ENCODE peak calls at places on chromosomes 12 and 14, in four cellular contexts. U, D, E and Y are unnamed samples.

GRCh38 chr14:70780396-70781075 is 28.8 kb downstream of the MAP3K9 start:
- DNase-seq in U (peak; percentile 59), D (no peak), E (no peak), Y (no peak)

GRCh38 chr12:57726884-57727757 is 11.4 kb downstream of the AGAP2 start:
- DNase-seq in U (no peak), D (peak; percentile 52), E (no peak), Y (no peak)

GRCh38 chr14:105436891-105437722 is 17.5 kb downstream of the MTA1 start:
- DNase-seq in U (peak; percentile 72), D (no peak), E (no peak), Y (no peak)

GRCh38 chr14:78530078-78530477 is 359.9 kb downstream of the NRXN3 start:
- DNase-seq in U (no peak), D (no peak), E (peak; percentile 15), Y (no peak)

GRCh38 chr14:89613260-89614008 is 196.4 kb upstream of the FOXN3 start:
- DNase-seq in U (no peak), D (no peak), E (no peak), Y (no peak)

GRCh38 chr12:109944975-109945374 is 44.9 kb downstream of the TCHP start:
- DNase-seq in U (no peak), D (peak; percentile 71), E (peak; percentile 73), Y (no peak)

GRCh38 chr14:30069536-30069935 is 141.9 kb upstream of the PRKD1 start:
- DNase-seq in U (no peak), D (no peak), E (no peak), Y (no peak)

GRCh38 chr14:103548463-103549351 is 13.8 kb downstream of the BAG5 start:
- DNase-seq in U (peak; percentile 46), D (no peak), E (no peak), Y (no peak)

GRCh38 chr14:103808403-103809001 is 38.9 kb downstream of the PPP1R13B start:
- DNase-seq in U (no peak), D (peak; percentile 78), E (peak; percentile 27), Y (peak; percentile 41)

GRCh38 chr12:111741235-111741812 is 25.4 kb upstream of the ALDH2 start:
- DNase-seq in U (no peak), D (no peak), E (no peak), Y (no peak)

GRCh38 chr14:103091041-103091882 is 3.3 kb upstream of the EXOC3L4 start:
- DNase-seq in U (peak; percentile 83), D (peak; percentile 48), E (no peak), Y (no peak)

GRCh38 chr14:100065161-100065871 is at the start of gene EVL:
- DNase-seq in U (peak; percentile 89), D (no peak), E (no peak), Y (no peak)

GRCh38 chr12:116466536-116466935 is 92.6 kb upstream of the MAP1LC3B2 start:
- DNase-seq in U (no peak), D (peak; percentile 21), E (no peak), Y (no peak)

GRCh38 chr12:92110083-92110640 is 35.5 kb downstream of the BTG1 start:
- DNase-seq in U (no peak), D (no peak), E (no peak), Y (no peak)

GRCh38 chr12:112107306-112107705 is 1.3 kb downstream of the NAA25 start:
- DNase-seq in U (no peak), D (no peak), E (no peak), Y (no peak)

GRCh38 chr12:84079621-84080020 is 833.0 kb downstream of the SLC6A15 start:
- DNase-seq in U (no peak), D (no peak), E (no peak), Y (no peak)

GRCh38 chr14:101405171-101405883 is 156.0 kb upstream of the DIO3 start:
- DNase-seq in U (no peak), D (peak; percentile 99), E (no peak), Y (no peak)

GRCh38 chr14:75449703-75450102 is 21.9 kb downstream of the JDP2 start:
- DNase-seq in U (no peak), D (no peak), E (no peak), Y (no peak)

GRCh38 chr12:109892748-109893147 is 7.3 kb upstream of the TCHP start:
- DNase-seq in U (no peak), D (no peak), E (no peak), Y (no peak)

GRCh38 chr12:38610808-38611350 is 294.3 kb downstream of the ALG10B start:
- DNase-seq in U (no peak), D (no peak), E (no peak), Y (no peak)

GRCh38 chr14:99038401-99038800 is 233.6 kb downstream of the BCL11B start:
- DNase-seq in U (no peak), D (peak; percentile 1), E (no peak), Y (no peak)

GRCh38 chr12:92648242-92649031 is 54.4 kb upstream of the PLEKHG7 start:
- DNase-seq in U (no peak), D (no peak), E (peak; percentile 13), Y (no peak)

GRCh38 chr12:96812153-96812552 is 94.9 kb upstream of the NEDD1 start:
- DNase-seq in U (no peak), D (no peak), E (no peak), Y (no peak)

GRCh38 chr12:34294137-34294536 is 271.8 kb downstream of the ALG10 start:
- DNase-seq in U (peak; percentile 19), D (no peak), E (no peak), Y (no peak)

GRCh38 chr12:69042970-69043369 is 110.0 kb upstream of the CPM start:
- DNase-seq in U (no peak), D (no peak), E (no peak), Y (no peak)

GRCh38 chr12:109925185-109925835 is 25.2 kb downstream of the TCHP start:
- DNase-seq in U (no peak), D (no peak), E (no peak), Y (no peak)

GRCh38 chr12:25054783-25055144 is 105.9 kb upstream of the BCAT1 start:
- DNase-seq in U (no peak), D (peak; percentile 24), E (no peak), Y (no peak)

GRCh38 chr14:88791629-88792571 is 853 bp downstream of the EML5 start:
- DNase-seq in U (peak; percentile 54), D (no peak), E (no peak), Y (no peak)

GRCh38 chr12:19220861-19221466 is 91.4 kb downstream of the PLEKHA5 start:
- DNase-seq in U (no peak), D (peak; percentile 70), E (no peak), Y (no peak)

GRCh38 chr12:57085999-57086950 is 2.6 kb upstream of the NAB2 start:
- DNase-seq in U (peak; percentile 81), D (peak; percentile 87), E (no peak), Y (no peak)

GRCh38 chr12:67752226-67752732 is 103.7 kb downstream of the DYRK2 start:
- DNase-seq in U (no peak), D (no peak), E (no peak), Y (no peak)

GRCh38 chr12:11820476-11820875 is 171.0 kb downstream of the ETV6 start:
- DNase-seq in U (no peak), D (no peak), E (no peak), Y (no peak)

GRCh38 chr12:110543252-110543959 is 39.7 kb downstream of the PPTC7 start:
- DNase-seq in U (peak; percentile 60), D (peak; percentile 96), E (no peak), Y (no peak)

GRCh38 chr12:25771062-25771461 is 187.4 kb upstream of the RASSF8 start:
- DNase-seq in U (no peak), D (peak; percentile 75), E (no peak), Y (no peak)

GRCh38 chr14:101191882-101192660 is 288.5 kb upstream of the RTL1 start:
- DNase-seq in U (no peak), D (no peak), E (no peak), Y (no peak)

GRCh38 chr14:106094654-106095189 is 568.3 kb downstream of the TMEM121 start:
- DNase-seq in U (peak; percentile 54), D (no peak), E (no peak), Y (no peak)

GRCh38 chr14:33699300-33699699 is 251.6 kb downstream of the EGLN3 start:
- DNase-seq in U (no peak), D (no peak), E (no peak), Y (no peak)

GRCh38 chr12:17239874-17240273 is 633.9 kb upstream of the LMO3 start:
- DNase-seq in U (no peak), D (no peak), E (no peak), Y (no peak)

GRCh38 chr12:2346405-2346804 is 293.6 kb downstream of the CACNA1C start:
- DNase-seq in U (no peak), D (no peak), E (no peak), Y (no peak)
- H3K4me1 ChIP-seq in U (peaks cover 5% of the 10 kb centered on the region), D (peaks cover 20% of the 10 kb centered on the region), E (peaks cover 3% of the 10 kb centered on the region), Y (no peaks in the 10 kb centered on the region)

DNA sequence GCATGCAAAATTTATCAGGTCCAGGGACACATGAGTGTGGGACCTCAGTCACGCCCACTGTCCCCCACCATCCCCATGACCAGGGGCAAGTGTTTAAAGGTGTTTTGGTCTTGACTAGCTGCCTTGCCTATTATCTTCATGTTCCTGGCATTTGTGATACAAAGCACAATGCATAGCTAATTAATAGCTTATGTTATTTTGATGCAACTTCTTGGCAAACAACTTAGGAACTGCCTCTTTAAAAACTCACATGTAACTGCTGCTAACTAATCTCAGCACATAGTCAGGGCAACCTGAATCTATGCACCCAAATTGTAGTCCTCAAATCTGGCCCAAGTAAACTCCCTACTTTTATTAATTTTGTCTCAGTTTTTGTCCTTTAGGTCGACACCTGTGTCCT is 7.4 kb upstream of the OR6J1 start:
- DNase-seq in U (no peak), D (no peak), E (no peak), Y (no peak)
- H3K4me3 ChIP-seq in U (no peak overlapping the region), D (no peak overlapping the region), E (no peak overlapping the region), Y (no peak overlapping the region)

DNA sequence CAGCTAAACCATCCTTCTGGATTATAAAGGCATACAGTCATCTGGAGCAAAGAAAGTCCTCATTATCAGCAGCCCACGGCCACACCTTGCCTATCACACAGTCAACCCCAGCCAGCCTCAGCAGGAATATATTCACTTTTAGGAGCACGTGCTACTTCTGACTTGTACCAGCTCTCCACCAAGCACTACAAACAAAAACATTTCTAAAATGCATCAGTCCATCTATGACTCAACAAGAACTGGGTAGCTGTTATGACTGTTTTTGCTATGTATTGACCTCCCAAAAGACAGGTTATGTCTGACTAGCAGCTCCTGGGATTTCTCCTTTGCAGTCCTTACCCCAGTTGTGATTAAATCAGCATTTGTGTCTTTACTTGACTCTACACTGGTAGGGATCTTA is 31.2 kb downstream of the NUAK1 start:
- DNase-seq in U (no peak), D (no peak), E (no peak), Y (no peak)
- H3K4me1 ChIP-seq in U (peaks cover 35% of the 10 kb centered on the region), D (peaks cover 9% of the 10 kb centered on the region), E (peaks cover 23% of the 10 kb centered on the region), Y (peaks cover 74% of the 10 kb centered on the region)

GRCh38 chr14:49980027-49980426 is 87.1 kb downstream of the ARF6 start:
- DNase-seq in U (no peak), D (no peak), E (no peak), Y (no peak)

GRCh38 chr14:49986344-49987014 is 93.6 kb downstream of the ARF6 start:
- DNase-seq in U (no peak), D (no peak), E (no peak), Y (no peak)

GRCh38 chr14:49984419-49984818 is 91.5 kb downstream of the ARF6 start:
- DNase-seq in U (no peak), D (peak; percentile 61), E (no peak), Y (no peak)

GRCh38 chr14:49982082-49982481 is 89.2 kb downstream of the ARF6 start:
- DNase-seq in U (no peak), D (no peak), E (no peak), Y (no peak)

DNA sequence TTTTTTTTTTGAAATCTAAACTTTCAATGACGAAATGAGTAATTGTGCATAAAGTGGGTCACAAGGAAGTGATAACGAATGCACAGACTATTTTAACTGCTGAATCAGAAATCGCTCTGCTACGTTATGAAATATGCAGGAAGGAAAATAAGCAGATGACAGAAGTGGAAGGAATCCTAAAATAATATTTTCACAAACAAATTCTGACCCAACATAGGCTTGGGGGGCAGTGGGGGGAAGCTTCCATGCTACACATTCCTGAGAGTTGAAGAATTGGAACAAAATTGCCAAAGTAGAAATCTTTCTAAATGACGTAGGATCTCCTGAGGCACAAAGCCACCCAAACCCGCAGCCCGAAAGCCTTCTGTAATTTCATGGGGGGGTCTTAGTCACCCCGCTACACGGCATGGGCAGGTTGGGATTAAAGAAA is 89.7 kb downstream of the ARF6 start:
- DNase-seq in U (no peak), D (peak; percentile 89), E (no peak), Y (no peak)
- H3K4me3 ChIP-seq in U (no peak overlapping the region), D (no peak overlapping the region), E (no peak overlapping the region), Y (no peak overlapping the region)